ENCODE peak calls at places on chromosomes 6 and 20, in ten cellular contexts. Y, P, R, I, M, Q, A, E, L and C are unnamed samples.

GRCh38 chr6:138652824-138653223 is 120.7 kb upstream of the CCDC28A start:
- DNase-seq in Y (no peak), A (no peak), I (no peak), L (no peak), Q (no peak), R (no peak), M (no peak), P (no peak), E (no peak), C (no peak)

GRCh38 chr20:36435799-36436541 is 105.3 kb upstream of the MYL9 start:
- DNase-seq in Y (peak), R (peak), L (peak), P (peak), A (peak), E (peak), I (peak), M (no peak), Q (peak), C (peak)

GRCh38 chr20:1671891-1672669 is 14.5 kb upstream of the SIRPG start:
- DNase-seq in Y (no peak), L (no peak), Q (no peak), R (no peak), P (no peak), M (no peak), I (no peak), A (no peak), E (no peak), C (no peak)

GRCh38 chr20:48275325-48275724 is 490.0 kb upstream of the SULF2 start:
- DNase-seq in Y (no peak), P (no peak), L (no peak), I (no peak), A (no peak), M (no peak), E (no peak), R (no peak), Q (no peak), C (no peak)

GRCh38 chr20:16732506-16733152 is 2.8 kb downstream of the SNRPB2 start:
- DNase-seq in I (no peak), A (no peak), P (peak), L (no peak), M (no peak), Q (no peak), E (no peak), R (no peak), Y (peak), C (peak)

GRCh38 chr6:158737710-158738615 is 81.2 kb downstream of the EZR start:
- DNase-seq in I (peak), R (no peak), A (no peak), M (no peak), Y (no peak), P (no peak), L (no peak), Q (no peak), E (no peak), C (peak)

GRCh38 chr6:168132531-168133184 is 53.6 kb upstream of the FRMD1 start:
- DNase-seq in M (peak), E (no peak), Y (no peak), L (peak), P (no peak), Q (peak), A (peak), R (no peak), I (peak), C (no peak)

GRCh38 chr20:4022386-4023350 is 7.3 kb upstream of the RNF24 start:
- DNase-seq in I (peak), Y (no peak), E (no peak), Q (no peak), A (no peak), L (no peak), P (no peak), R (no peak), M (no peak), C (no peak)

GRCh38 chr6:17169291-17169690 is 67.4 kb downstream of the STMND1 start:
- DNase-seq in Q (no peak), Y (no peak), L (no peak), E (no peak), P (no peak), M (no peak), R (no peak), A (no peak), I (peak), C (no peak)

GRCh38 chr6:132132911-132133639 is 181.9 kb upstream of the CCN2 start:
- DNase-seq in E (no peak), P (no peak), R (no peak), Y (no peak), I (peak), Q (no peak), M (no peak), A (no peak), L (no peak), C (peak)

GRCh38 chr20:41136695-41137411 is 490 bp upstream of the PLCG1 start:
- DNase-seq in L (peak), Y (peak), E (peak), Q (peak), M (peak), A (peak), R (peak), P (peak), I (peak), C (peak)

GRCh38 chr6:42702200-42702599 is 20.2 kb downstream of the PRPH2 start:
- DNase-seq in P (no peak), R (no peak), E (no peak), I (peak), L (no peak), A (no peak), Y (no peak), Q (no peak), M (no peak), C (peak)

GRCh38 chr6:143575440-143575839 is 63.9 kb upstream of the FUCA2 start:
- DNase-seq in E (peak), I (peak), Q (peak), L (no peak), R (no peak), P (peak), Y (peak), M (peak), A (no peak), C (peak)

GRCh38 chr20:63706852-63707557 is 771 bp downstream of the ARFRP1 start:
- DNase-seq in M (no peak), A (peak), R (peak), Y (peak), Q (peak), P (peak), I (peak), E (peak), L (peak), C (peak)

GRCh38 chr20:24782221-24782620 is 166.8 kb upstream of the CST7 start:
- DNase-seq in A (no peak), E (no peak), Q (no peak), P (no peak), M (no peak), R (no peak), I (no peak), Y (no peak), L (no peak), C (no peak)

GRCh38 chr6:25027221-25027916 is 91.6 kb upstream of the RIPOR2 start:
- DNase-seq in R (peak), P (peak), Y (no peak), A (no peak), Q (no peak), E (peak), I (no peak), L (no peak), M (no peak), C (no peak)

GRCh38 chr20:43983904-43984361 is 69.3 kb downstream of the TOX2 start:
- DNase-seq in L (no peak), A (no peak), I (no peak), R (no peak), E (no peak), M (no peak), P (peak), Q (no peak), Y (no peak), C (no peak)